ENCODE peak calls at places on chromosome 21, in seven cellular contexts. K, X, P, T, Y, F and L are unnamed samples.

GRCh38 chr21:17128132-17128531 is 384.7 kb upstream of the CXADR start:
- DNase-seq in F (no peak), P (no peak), T (no peak), K (no peak), X (no peak), Y (no peak), L (no peak)

GRCh38 chr21:39132248-39132647 is 51.0 kb downstream of the PSMG1 start:
- DNase-seq in Y (no peak), P (peak), K (no peak), X (no peak), F (no peak), T (no peak), L (no peak)

GRCh38 chr21:15682977-15683376 is 46.8 kb upstream of the USP25 start:
- DNase-seq in K (no peak), T (no peak), Y (no peak), X (no peak), P (no peak), F (no peak), L (no peak)

GRCh38 chr21:34807146-34807880 is 138.5 kb downstream of the CLIC6 start:
- DNase-seq in P (no peak), X (no peak), K (no peak), T (no peak), F (no peak), Y (no peak), L (no peak)

GRCh38 chr21:40696246-40696645 is 150.7 kb downstream of the DSCAM start:
- DNase-seq in F (no peak), Y (no peak), K (no peak), P (no peak), T (no peak), X (no peak), L (no peak)

GRCh38 chr21:26715878-26716506 is 129.2 kb downstream of the ADAMTS1 start:
- DNase-seq in F (peak), P (peak), T (no peak), X (peak), Y (peak), K (no peak), L (no peak)

GRCh38 chr21:46517361-46517760 is 58.7 kb downstream of the DIP2A start:
- DNase-seq in X (no peak), P (no peak), F (no peak), Y (peak), K (no peak), T (no peak), L (no peak)

GRCh38 chr21:43936186-43936967 is 71.4 kb downstream of the AGPAT3 start:
- DNase-seq in P (no peak), F (no peak), X (no peak), T (no peak), K (no peak), Y (no peak), L (no peak)

GRCh38 chr21:34762761-34763160 is 94.0 kb downstream of the CLIC6 start:
- DNase-seq in T (no peak), P (no peak), F (no peak), K (no peak), Y (no peak), X (no peak), L (no peak)

GRCh38 chr21:42414928-42415769 is 11.4 kb downstream of the UBASH3A start:
- DNase-seq in X (peak), T (peak), K (no peak), F (peak), P (no peak), Y (peak), L (no peak)

GRCh38 chr21:29557200-29557599 is 258.5 kb downstream of the BACH1 start:
- DNase-seq in X (no peak), P (no peak), T (no peak), F (no peak), Y (no peak), K (no peak), L (no peak)

GRCh38 chr21:42721341-42721824 is 68.0 kb downstream of the PDE9A start:
- DNase-seq in P (peak), Y (no peak), X (no peak), F (peak), T (no peak), K (no peak), L (no peak)

GRCh38 chr21:28601708-28602107 is 391.0 kb downstream of the LTN1 start:
- DNase-seq in P (no peak), T (no peak), Y (no peak), F (no peak), X (no peak), K (no peak), L (no peak)

GRCh38 chr21:44065428-44065827 is 41.8 kb upstream of the PWP2 start:
- DNase-seq in F (peak), X (no peak), P (no peak), T (no peak), Y (peak), K (no peak), L (no peak)

GRCh38 chr21:37592496-37592895 is 225.9 kb downstream of the DYRK1A start:
- DNase-seq in T (no peak), Y (no peak), X (no peak), F (no peak), K (no peak), P (no peak), L (peak)

GRCh38 chr21:37593740-37594471 is 227.3 kb downstream of the DYRK1A start:
- DNase-seq in X (no peak), Y (no peak), T (no peak), F (no peak), P (no peak), K (no peak), L (no peak)

GRCh38 chr21:37594472-37594951 is 227.9 kb downstream of the DYRK1A start:
- DNase-seq in F (no peak), T (no peak), X (no peak), K (no peak), Y (no peak), P (no peak), L (no peak)

GRCh38 chr21:37595944-37596343 is 229.4 kb downstream of the DYRK1A start:
- DNase-seq in T (no peak), Y (no peak), P (no peak), F (no peak), K (no peak), X (no peak), L (no peak)

DNA sequence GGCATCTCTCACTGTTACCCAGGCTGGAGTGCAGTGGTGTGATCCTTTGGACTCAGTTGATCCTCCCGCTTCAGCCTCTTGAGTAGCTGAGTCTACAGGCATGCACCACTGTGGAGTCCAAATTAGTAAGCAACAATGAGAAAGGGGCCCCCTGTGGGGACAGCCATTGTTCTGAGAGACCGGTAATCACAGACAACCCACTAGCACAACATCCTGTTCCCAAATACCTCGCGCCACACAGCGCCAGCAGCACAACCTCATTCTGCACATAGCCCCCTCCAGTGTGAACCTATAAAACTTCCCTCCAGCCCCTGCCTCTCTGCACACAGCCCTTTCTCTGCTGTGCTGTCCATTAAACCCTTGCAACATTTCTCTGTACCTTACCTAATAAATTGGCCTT is 226.4 kb downstream of the DYRK1A start:
- DNase-seq in K (no peak), Y (no peak), X (no peak), T (no peak), P (no peak), F (no peak), L (peak)
- TF ChIP-seq EP300 in K (no peak), Y (no peak), X (no peak), T (no peak), P (no peak), F (no peak), L (peak)

GRCh38 chr21:32411366-32412161 is 942 bp upstream of the EVA1C start:
- DNase-seq in T (peak), X (peak), P (no peak), F (peak), K (peak), Y (peak), L (no peak)
- TF ChIP-seq EP300 in T (peak), X (no peak), P (no peak), F (peak), K (peak), Y (peak), L (no peak)

GRCh38 chr21:31346256-31346821 is 2.3 kb upstream of the TIAM1 start:
- DNase-seq in F (no peak), X (no peak), P (no peak), K (no peak), Y (no peak), T (no peak), L (no peak)
- TF ChIP-seq EP300 in F (no peak), X (no peak), P (no peak), K (no peak), Y (no peak), T (no peak), L (no peak)

GRCh38 chr21:45306453-45306831 is 18.7 kb upstream of the POFUT2 start:
- DNase-seq in Y (no peak), X (no peak), P (no peak), T (peak), K (no peak), F (no peak), L (no peak)

GRCh38 chr21:45308211-45309068 is 20.7 kb upstream of the POFUT2 start:
- DNase-seq in Y (no peak), K (no peak), T (peak), X (no peak), F (no peak), P (peak), L (no peak)

GRCh38 chr21:45305831-45306230 is 18.1 kb upstream of the POFUT2 start:
- DNase-seq in F (no peak), P (no peak), X (no peak), Y (no peak), K (no peak), T (peak), L (no peak)

GRCh38 chr21:45304945-45305344 is 17.2 kb upstream of the POFUT2 start:
- DNase-seq in F (no peak), Y (no peak), P (no peak), T (peak), K (no peak), X (no peak), L (no peak)

GRCh38 chr21:45306832-45307571 is 19.3 kb upstream of the POFUT2 start:
- DNase-seq in K (peak), X (peak), Y (peak), T (peak), P (peak), F (peak), L (no peak)
- TF ChIP-seq EP300 in K (peak), X (no peak), Y (peak), T (peak), P (no peak), F (peak), L (no peak)